ENCODE peak calls at places on chromosomes 6 and 20, in five cellular contexts. S is uterus; H is CD8-positive, alpha-beta T cell; F is glutamatergic neuron; M is neural progenitor cell. Q is an unnamed sample.

GRCh38 chr6:79134699-79135474 is 56.8 kb upstream of the PHIP start:
- DNase-seq in S (no peak), H (no peak), F (no peak), M (no peak), Q (no peak)

GRCh38 chr6:6560909-6561308 is 27.6 kb upstream of the LY86 start:
- DNase-seq in S (no peak), H (no peak), F (no peak), M (no peak), Q (no peak)

GRCh38 chr6:16436550-16436949 is 198.2 kb downstream of the GMPR start:
- DNase-seq in S (no peak), H (no peak), F (no peak), M (no peak), Q (no peak)

GRCh38 chr6:128400875-128401274 is 119.5 kb downstream of the PTPRK start:
- DNase-seq in S (no peak), H (no peak), F (no peak), M (no peak), Q (peak)

GRCh38 chr6:5813625-5814027 is 193.1 kb downstream of the NRN1 start:
- DNase-seq in S (no peak), H (no peak), F (no peak), M (no peak), Q (no peak)

GRCh38 chr6:160535270-160535669 is 128.8 kb downstream of the LPA start:
- DNase-seq in S (no peak), H (no peak), F (no peak), M (no peak), Q (no peak)

GRCh38 chr20:24694157-24694726 is 224.8 kb downstream of the SYNDIG1 start:
- DNase-seq in S (peak), H (no peak), F (no peak), M (no peak), Q (no peak)

GRCh38 chr20:25549866-25550477 is 35.4 kb downstream of the NINL start:
- DNase-seq in S (no peak), H (no peak), F (no peak), M (no peak), Q (peak)

GRCh38 chr6:156776841-156777576 is at the start of gene ARID1B:
- DNase-seq in S (peak), H (peak), F (peak), M (peak), Q (peak)

GRCh38 chr20:57361517-57361916 is 10.5 kb downstream of the RAE1 start:
- DNase-seq in S (no peak), H (no peak), F (no peak), M (no peak), Q (peak)

GRCh38 chr6:12000174-12000573 is 11.9 kb upstream of the HIVEP1 start:
- DNase-seq in S (no peak), H (no peak), F (no peak), M (no peak), Q (no peak)

GRCh38 chr20:52610749-52611148 is 361.4 kb upstream of the TSHZ2 start:
- DNase-seq in S (no peak), H (no peak), F (no peak), M (no peak), Q (no peak)

GRCh38 chr6:39948156-39948850 is 14.0 kb upstream of the MOCS1 start:
- DNase-seq in S (no peak), H (no peak), F (no peak), M (no peak), Q (no peak)

GRCh38 chr6:49202923-49203322 is 260.1 kb downstream of the MMUT start:
- DNase-seq in S (no peak), H (no peak), F (no peak), M (no peak), Q (no peak)

GRCh38 chr6:122734529-122735203 is 44.9 kb upstream of the FABP7 start:
- DNase-seq in S (no peak), H (no peak), F (no peak), M (no peak), Q (no peak)

GRCh38 chr20:46202758-46203509 is 84.8 kb downstream of the CD40 start:
- DNase-seq in S (peak), H (no peak), F (no peak), M (no peak), Q (no peak)

GRCh38 chr6:3457710-3458605 is 1.1 kb upstream of the SLC22A23 start:
- DNase-seq in S (peak), H (no peak), F (peak), M (peak), Q (no peak)

GRCh38 chr20:54891907-54892306 is 416.5 kb downstream of the DOK5 start:
- DNase-seq in S (no peak), H (no peak), F (no peak), M (no peak), Q (no peak)

GRCh38 chr6:41424370-41425058 is 89.1 kb downstream of the NCR2 start:
- DNase-seq in S (peak), H (peak), F (peak), M (peak), Q (peak)

GRCh38 chr20:2173186-2173585 is 71.6 kb downstream of the STK35 start:
- DNase-seq in S (no peak), H (no peak), F (no peak), M (no peak), Q (no peak)

GRCh38 chr6:150152891-150153876 is 10.3 kb downstream of the PPP1R14C start:
- DNase-seq in S (no peak), H (no peak), F (no peak), M (no peak), Q (peak)

GRCh38 chr6:168162366-168162765 is 83.4 kb upstream of the FRMD1 start:
- DNase-seq in S (no peak), H (no peak), F (no peak), M (no peak), Q (no peak)

GRCh38 chr6:144216668-144217218 is 66.4 kb downstream of the STX11 start:
- DNase-seq in S (no peak), H (no peak), F (peak), M (no peak), Q (no peak)

GRCh38 chr6:168183613-168183970 is 104.6 kb upstream of the FRMD1 start:
- DNase-seq in S (no peak), H (no peak), F (no peak), M (no peak), Q (no peak)

GRCh38 chr6:159594106-159594749 is 98.8 kb downstream of the SOD2 start:
- DNase-seq in S (no peak), H (no peak), F (no peak), M (no peak), Q (peak)

GRCh38 chr20:32743237-32744112 is at the start of gene COMMD7:
- DNase-seq in S (peak), H (peak), F (peak), M (peak), Q (peak)

DNA sequence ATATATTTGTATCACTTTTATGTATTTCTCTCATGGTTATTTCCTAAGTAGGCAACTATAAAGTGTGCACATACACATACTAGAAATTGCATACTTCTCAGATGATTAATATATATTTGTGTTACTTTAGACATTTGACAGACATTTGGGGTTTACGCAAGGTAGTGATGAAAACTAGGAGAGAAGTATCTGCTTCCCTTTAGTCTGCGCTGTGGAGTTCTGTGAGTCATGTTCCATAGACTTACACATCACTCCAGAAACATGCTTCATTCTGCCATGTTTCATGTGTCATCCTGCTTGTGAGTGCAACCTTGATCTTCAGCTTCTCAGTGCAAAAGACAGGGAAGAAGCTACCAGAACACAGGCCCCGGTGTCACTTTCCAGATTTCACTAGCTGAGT is 200.7 kb upstream of the BMP2 start:
- DNase-seq in S (no peak), H (no peak), F (no peak), M (no peak), Q (peak)
- TF ChIP-seq CTCF in S (no peak), H (no peak), F (no peak), M (no peak), Q (peak)

GRCh38 chr6:71457883-71458282 is 169.3 kb downstream of the OGFRL1 start:
- DNase-seq in S (no peak), H (no peak), F (peak), M (no peak), Q (no peak)
- TF ChIP-seq CTCF in S (no peak), H (no peak), F (no peak), M (no peak), Q (no peak)

GRCh38 chr6:112694986-112695385 is 347.9 kb downstream of the RFPL4B start:
- DNase-seq in S (no peak), H (no peak), F (no peak), M (peak), Q (no peak)
- TF ChIP-seq CTCF in S (no peak), H (no peak), F (no peak), M (no peak), Q (no peak)

DNA sequence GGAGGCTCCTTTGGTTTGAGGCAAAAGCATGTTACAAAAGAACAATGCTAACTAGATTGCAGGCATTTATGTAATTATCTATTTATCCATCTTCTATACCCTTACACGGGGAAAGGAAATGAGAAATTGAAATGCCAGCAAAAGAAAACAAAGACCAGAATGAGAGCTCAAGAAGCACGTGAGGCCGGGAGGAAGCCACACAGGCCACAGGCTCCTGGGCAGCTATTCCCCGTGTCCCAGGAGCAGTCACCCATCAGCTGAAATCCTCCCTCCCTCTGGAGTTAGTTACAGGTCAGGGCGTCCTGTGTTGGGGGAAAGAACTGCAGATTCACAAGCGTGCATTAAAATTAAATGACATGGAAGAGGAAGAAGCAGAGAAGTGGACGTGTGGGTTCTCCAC is 64.7 kb upstream of the RPS6KA2 start:
- DNase-seq in S (no peak), H (no peak), F (no peak), M (no peak), Q (no peak)
- TF ChIP-seq CTCF in S (no peak), H (no peak), F (no peak), M (no peak), Q (no peak)

DNA sequence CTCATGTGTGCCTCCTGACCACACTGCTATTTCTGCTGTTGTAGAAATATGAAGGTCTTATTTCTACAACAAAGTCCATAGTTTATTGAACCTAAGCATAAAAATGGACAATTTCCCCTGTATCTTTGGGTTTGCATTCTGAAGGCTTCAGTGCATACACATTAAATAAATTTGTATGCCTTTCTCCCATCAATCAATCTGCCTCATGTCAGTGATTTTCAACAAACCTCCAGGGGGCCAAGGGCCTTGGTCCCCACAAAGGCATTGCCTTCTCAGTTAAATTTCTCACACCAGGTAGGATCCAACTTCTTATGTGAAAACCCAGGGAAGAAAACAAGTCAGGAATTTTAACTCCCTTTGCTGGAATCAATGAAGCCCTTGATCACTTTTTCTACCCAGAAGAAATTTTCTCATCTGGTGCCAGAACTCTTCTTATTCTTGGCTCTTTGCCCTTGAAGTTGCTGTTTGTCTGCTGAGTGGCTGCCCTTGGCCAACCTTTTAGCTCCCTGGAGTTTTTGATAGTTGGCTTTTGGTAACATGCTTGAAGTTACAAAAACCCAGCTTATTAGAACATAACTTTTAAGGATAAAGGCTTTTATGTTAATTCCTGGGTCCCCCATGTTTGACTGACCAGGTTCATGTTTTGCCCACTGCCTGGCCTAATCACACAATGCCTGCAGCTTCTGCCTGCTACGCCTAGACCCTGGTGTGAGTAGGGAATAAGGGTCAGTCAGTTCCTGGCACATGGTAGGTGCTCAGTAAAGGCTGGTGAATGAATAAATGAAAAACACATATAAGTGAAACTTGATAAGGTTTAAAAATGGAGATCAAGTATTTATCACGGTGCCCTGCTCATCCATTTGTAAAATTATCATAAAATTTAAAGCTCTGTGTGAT is 37.0 kb downstream of the SHLD1 start:
- DNase-seq in S (no peak), H (no peak), F (no peak), M (no peak), Q (peak)
- TF ChIP-seq CTCF in S (no peak), H (no peak), F (no peak), M (no peak), Q (no peak)

GRCh38 chr20:40939667-40940066 is 89.0 kb upstream of the TOP1 start:
- DNase-seq in S (no peak), H (no peak), F (no peak), M (no peak), Q (no peak)

GRCh38 chr20:40941023-40941655 is 87.5 kb upstream of the TOP1 start:
- DNase-seq in S (no peak), H (no peak), F (no peak), M (no peak), Q (no peak)

GRCh38 chr20:40933758-40934157 is 94.9 kb upstream of the TOP1 start:
- DNase-seq in S (no peak), H (no peak), F (no peak), M (no peak), Q (no peak)

GRCh38 chr20:40942015-40942414 is 86.6 kb upstream of the TOP1 start:
- DNase-seq in S (no peak), H (no peak), F (no peak), M (no peak), Q (no peak)

GRCh38 chr20:40938020-40938419 is 90.6 kb upstream of the TOP1 start:
- DNase-seq in S (no peak), H (no peak), F (no peak), M (no peak), Q (no peak)
- TF ChIP-seq CTCF in S (no peak), H (no peak), F (no peak), M (peak), Q (no peak)

GRCh38 chr20:43988867-43989266 is 74.2 kb downstream of the TOX2 start:
- DNase-seq in S (no peak), H (no peak), F (no peak), M (no peak), Q (peak)
- TF ChIP-seq CTCF in S (no peak), H (no peak), F (no peak), M (no peak), Q (peak)

GRCh38 chr6:138291849-138292181 is 73.5 kb upstream of the PBOV1 start:
- DNase-seq in S (no peak), H (no peak), F (no peak), M (no peak), Q (no peak)

GRCh38 chr6:138292482-138292881 is 74.2 kb upstream of the PBOV1 start:
- DNase-seq in S (no peak), H (no peak), F (no peak), M (no peak), Q (no peak)

GRCh38 chr6:138291036-138291848 is 73.0 kb upstream of the PBOV1 start:
- DNase-seq in S (no peak), H (no peak), F (no peak), M (peak), Q (no peak)

GRCh38 chr6:138289739-138290138 is 71.4 kb upstream of the PBOV1 start:
- DNase-seq in S (no peak), H (no peak), F (peak), M (peak), Q (no peak)

GRCh38 chr6:138290563-138290962 is 72.3 kb upstream of the PBOV1 start:
- DNase-seq in S (no peak), H (no peak), F (no peak), M (no peak), Q (peak)
- TF ChIP-seq CTCF in S (no peak), H (no peak), F (no peak), M (no peak), Q (no peak)

DNA sequence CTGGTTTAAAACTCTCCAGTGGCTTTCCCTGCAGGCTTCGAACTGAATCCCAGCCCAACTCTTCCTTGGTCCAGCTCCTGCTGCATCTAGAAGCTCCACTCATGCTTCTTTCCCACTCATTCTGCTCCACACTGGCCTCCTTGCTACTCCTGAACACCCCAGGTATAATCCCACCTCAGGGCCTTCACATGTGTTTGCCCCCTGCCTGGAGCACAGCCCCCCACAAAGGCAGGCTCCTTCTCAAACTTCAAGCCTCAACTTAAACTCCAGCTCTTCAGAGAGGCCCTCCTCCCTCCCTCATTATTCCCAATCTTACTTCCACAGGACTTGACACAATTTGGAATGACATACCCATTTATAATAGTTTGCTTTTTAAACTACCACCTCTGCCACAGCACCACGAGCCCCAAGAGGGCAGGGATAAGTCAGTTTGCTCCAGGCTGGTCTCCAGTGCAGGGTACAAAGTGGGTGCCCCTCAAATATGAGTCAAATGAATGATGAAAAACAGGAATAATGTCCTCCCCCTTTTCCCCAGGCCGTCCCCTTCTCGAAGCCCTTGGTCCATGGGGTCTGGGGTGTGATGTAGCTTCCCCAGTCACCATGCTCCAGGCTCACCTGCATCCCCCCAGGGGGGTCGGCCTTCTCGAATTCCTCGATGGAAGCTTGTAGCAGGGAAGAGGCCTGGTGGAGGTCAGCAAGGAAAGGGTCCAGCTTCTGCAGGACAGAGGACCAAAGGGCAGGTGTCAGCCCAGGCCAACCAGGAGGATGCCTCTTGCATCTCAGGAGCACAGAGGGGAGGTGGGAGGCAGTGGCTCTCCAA is 37.4 kb downstream of the KIAA1755 start:
- DNase-seq in S (no peak), H (no peak), F (no peak), M (no peak), Q (no peak)
- TF ChIP-seq CTCF in S (no peak), H (no peak), F (no peak), M (no peak), Q (no peak)

Q was measured in AG10803.